ENCODE peak calls at places on chromosome 18, in five cellular contexts. P is neuronal stem cell, B is H9, S is mesenchymal stem cell, X is H1. F is an unnamed sample.

GRCh38 chr18:11908182-11909080 is at the start of gene MPPE1:
- DNase-seq in P (peak), B (peak), S (peak), X (peak), F (peak)

GRCh38 chr18:35477974-35478373 is 19.8 kb downstream of the INO80C start:
- DNase-seq in B (no peak), P (no peak), X (no peak), S (no peak), F (no peak)

GRCh38 chr18:50218432-50219197 is 23.7 kb upstream of the MYO5B start:
- DNase-seq in P (peak), X (peak), B (peak), S (no peak), F (peak)

GRCh38 chr18:36314754-36315153 is 17.2 kb downstream of the FHOD3 start:
- DNase-seq in P (no peak), X (peak), S (peak), B (peak), F (no peak)

GRCh38 chr18:39732918-39733317 is 2167.3 kb upstream of the CELF4 start:
- DNase-seq in S (no peak), B (no peak), X (no peak), P (no peak), F (peak)

GRCh38 chr18:28177828-28178635 is 1.1 kb upstream of the CDH2 start:
- DNase-seq in P (peak), S (peak), X (peak), B (peak), F (no peak)

GRCh38 chr18:24659837-24660720 is 199.6 kb downstream of the HRH4 start:
- DNase-seq in S (no peak), X (no peak), P (no peak), B (no peak), F (no peak)

GRCh38 chr18:39480494-39481245 is 1915.1 kb upstream of the CELF4 start:
- DNase-seq in B (no peak), S (peak), P (no peak), X (no peak), F (no peak)

GRCh38 chr18:43192408-43192807 is 76.9 kb upstream of the RIT2 start:
- DNase-seq in P (no peak), B (no peak), X (no peak), S (peak), F (no peak)

GRCh38 chr18:33424266-33424946 is 16.1 kb downstream of the CCDC178 start:
- DNase-seq in S (no peak), P (no peak), X (no peak), B (no peak), F (no peak)

GRCh38 chr18:31648966-31649429 is 35.4 kb downstream of the B4GALT6 start:
- DNase-seq in B (no peak), S (peak), X (no peak), P (no peak), F (peak)

GRCh38 chr18:12377556-12378553 is 828 bp upstream of the AFG3L2 start:
- DNase-seq in B (no peak), X (no peak), P (no peak), S (no peak), F (no peak)

GRCh38 chr18:58668211-58668610 is 3.1 kb upstream of the MALT1 start:
- DNase-seq in P (no peak), X (peak), S (no peak), B (no peak), F (no peak)

GRCh38 chr18:46276736-46277135 is 172.6 kb downstream of the HAUS1 start:
- DNase-seq in S (no peak), B (no peak), X (no peak), P (no peak), F (peak)
- H2BK12ac ChIP-seq in S (no peak), B (no peak), X (no peak), P (no peak), F (no peak)

GRCh38 chr18:9876523-9876866 is 9.3 kb upstream of the TXNDC2 start:
- DNase-seq in B (no peak), P (no peak), S (no peak), X (no peak), F (no peak)

GRCh38 chr18:9878783-9879242 is 7.0 kb upstream of the TXNDC2 start:
- DNase-seq in X (no peak), S (no peak), P (no peak), B (no peak), F (no peak)

GRCh38 chr18:9878095-9878494 is 7.7 kb upstream of the TXNDC2 start:
- DNase-seq in S (no peak), X (no peak), P (no peak), B (no peak), F (no peak)

GRCh38 chr18:9876867-9877654 is 8.7 kb upstream of the TXNDC2 start:
- DNase-seq in X (no peak), B (no peak), P (no peak), S (peak), F (peak)

GRCh38 chr18:9877655-9878014 is 8.1 kb upstream of the TXNDC2 start:
- DNase-seq in X (no peak), B (no peak), P (no peak), S (no peak), F (no peak)
- H3K14ac ChIP-seq in X (no peak), B (no peak), P (no peak), S (no peak), F (no peak)

DNA sequence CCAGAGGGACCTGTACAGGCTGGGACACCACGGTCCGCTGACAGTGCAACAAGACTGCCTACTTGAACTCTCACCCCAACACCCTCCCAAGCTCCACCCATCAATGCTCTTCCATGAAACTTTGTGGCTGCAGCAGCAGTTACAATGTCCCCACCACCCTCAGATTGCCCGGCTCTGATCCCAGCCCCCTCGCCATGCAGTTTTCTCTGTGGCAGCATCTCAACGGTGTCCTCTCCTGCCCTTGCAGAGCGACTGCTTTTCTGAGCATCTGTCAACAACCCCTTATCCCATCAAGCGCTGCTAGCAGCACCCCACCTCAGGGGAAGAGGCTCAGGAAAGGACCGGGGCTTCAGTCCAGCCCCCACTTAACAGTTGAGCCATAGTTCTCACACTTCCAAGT is 137.1 kb upstream of the NDUFV2 start:
- DNase-seq in X (no peak), P (no peak), S (no peak), B (no peak), F (no peak)
- H2BK12ac ChIP-seq in X (no peak), P (no peak), S (no peak), B (no peak), F (no peak)

GRCh38 chr18:62935994-62936393 is 220.7 kb downstream of the PHLPP1 start:
- DNase-seq in X (no peak), S (no peak), P (no peak), B (no peak), F (no peak)

GRCh38 chr18:62939433-62939832 is 224.1 kb downstream of the PHLPP1 start:
- DNase-seq in P (no peak), X (no peak), S (peak), B (no peak), F (no peak)

GRCh38 chr18:62938451-62938850 is 223.1 kb downstream of the PHLPP1 start:
- DNase-seq in S (no peak), B (no peak), P (no peak), X (no peak), F (no peak)

GRCh38 chr18:62938006-62938405 is 222.7 kb downstream of the PHLPP1 start:
- DNase-seq in X (no peak), B (no peak), P (no peak), S (peak), F (no peak)

DNA sequence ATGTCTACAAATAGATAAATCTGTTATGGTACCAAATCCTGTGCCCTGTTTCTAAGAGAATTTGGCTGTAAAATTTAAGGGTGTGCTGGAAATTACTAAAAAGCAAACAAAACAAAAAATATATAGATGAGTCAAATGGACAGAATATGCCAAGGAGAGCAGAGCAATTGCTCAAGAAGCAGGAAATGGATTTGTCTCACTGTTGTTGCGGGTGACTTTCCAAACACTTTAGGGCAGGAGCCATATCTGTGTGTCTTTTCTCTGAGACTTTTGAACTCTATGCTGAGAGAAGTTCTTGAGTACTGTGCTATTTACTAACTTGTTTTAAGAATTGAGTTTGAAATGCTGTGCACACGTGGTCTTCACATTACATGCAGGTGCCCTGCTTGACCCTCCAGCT is 221.7 kb downstream of the PHLPP1 start:
- DNase-seq in X (no peak), B (no peak), S (peak), P (no peak), F (no peak)
- H3K14ac ChIP-seq in X (no peak), B (no peak), S (no peak), P (no peak), F (no peak)

GRCh38 chr18:48732767-48733424 is 194.1 kb downstream of the CTIF start:
- DNase-seq in S (no peak), P (no peak), B (no peak), X (no peak), F (no peak)
- H2BK12ac ChIP-seq in S (no peak), P (no peak), B (no peak), X (no peak), F (no peak)

F was measured in trophoblast cell.